ENCODE peak calls at places on chromosomes 3 and 15, in four cellular contexts. N, O, C and Q are unnamed samples.

GRCh38 chr15:99755692-99756409 is 22.6 kb upstream of the LYSMD4 start:
- DNase-seq in O (peak), N (peak), C (peak), Q (peak)

GRCh38 chr15:43903864-43904290 is 77.1 kb downstream of the WDR76 start:
- DNase-seq in O (peak), C (peak), N (peak), Q (peak)

GRCh38 chr3:111763968-111764367 is 95.1 kb upstream of the PHLDB2 start:
- DNase-seq in O (peak), C (no peak), N (no peak), Q (peak)

GRCh38 chr15:74790080-74790916 is 8.4 kb downstream of the CSK start:
- DNase-seq in N (no peak), C (peak), O (peak), Q (peak)

GRCh38 chr15:75640483-75641175 is 605 bp upstream of the IMP3 start:
- DNase-seq in C (peak), O (peak), N (peak), Q (no peak)

GRCh38 chr3:52523386-52524257 is 10.0 kb downstream of the NT5DC2 start:
- DNase-seq in C (no peak), O (no peak), N (no peak), Q (no peak)

GRCh38 chr15:44394562-44394961 is 32.9 kb upstream of the CTDSPL2 start:
- DNase-seq in O (no peak), N (no peak), C (no peak), Q (no peak)

GRCh38 chr3:53375019-53375418 is 27.7 kb upstream of the DCP1A start:
- DNase-seq in N (no peak), C (no peak), O (peak), Q (peak)

GRCh38 chr3:119891944-119892721 is 110.2 kb downstream of the NR1I2 start:
- DNase-seq in O (peak), C (peak), N (no peak), Q (peak)

GRCh38 chr15:88450125-88450798 is 16.9 kb downstream of the MRPL46 start:
- DNase-seq in N (no peak), O (peak), C (peak), Q (peak)

GRCh38 chr15:73930790-73931281 is 4.6 kb downstream of the LOXL1 start:
- DNase-seq in N (no peak), C (no peak), O (no peak), Q (peak)

GRCh38 chr15:85044251-85044853 is 62.7 kb downstream of the PDE8A start:
- DNase-seq in N (no peak), C (no peak), O (peak), Q (peak)

GRCh38 chr3:43695863-43696262 is 5.1 kb downstream of the ABHD5 start:
- DNase-seq in C (no peak), O (no peak), N (no peak), Q (no peak)

GRCh38 chr15:61530769-61531168 is 301.7 kb upstream of the RORA start:
- DNase-seq in C (no peak), O (peak), N (no peak), Q (no peak)

GRCh38 chr3:112582242-112582874 is 20.5 kb downstream of the SLC35A5 start:
- DNase-seq in O (peak), N (peak), C (peak), Q (peak)

GRCh38 chr3:169228522-169228921 is 435.0 kb downstream of the MECOM start:
- DNase-seq in C (no peak), O (no peak), N (no peak), Q (no peak)

GRCh38 chr3:138093721-138094120 is 21.7 kb downstream of the DZIP1L start:
- DNase-seq in C (no peak), N (no peak), O (no peak), Q (no peak)

GRCh38 chr3:42608586-42608985 is 8.1 kb downstream of the NKTR start:
- DNase-seq in N (no peak), O (no peak), C (no peak), Q (no peak)

GRCh38 chr3:189165092-189165491 is 6.7 kb upstream of the TPRG1 start:
- DNase-seq in C (no peak), N (peak), O (no peak), Q (no peak)

GRCh38 chr3:157335677-157336076 is 101.0 kb upstream of the PTX3 start:
- DNase-seq in C (no peak), O (peak), N (peak), Q (peak)

GRCh38 chr3:101796076-101796475 is 17.1 kb downstream of the NXPE3 start:
- DNase-seq in N (no peak), C (no peak), O (no peak), Q (no peak)

GRCh38 chr15:35126236-35126635 is 41.1 kb upstream of the NANOGP8 start:
- DNase-seq in N (no peak), O (no peak), C (no peak), Q (no peak)

GRCh38 chr15:70504305-70504951 is 258.9 kb downstream of the UACA start:
- DNase-seq in C (peak), N (peak), O (peak), Q (peak)

GRCh38 chr3:171162986-171163723 is 136.6 kb upstream of the SLC2A2 start:
- DNase-seq in C (no peak), O (no peak), N (no peak), Q (no peak)

GRCh38 chr3:134630506-134630905 is 20.3 kb downstream of the KY start:
- DNase-seq in O (peak), N (no peak), C (no peak), Q (peak)

GRCh38 chr3:77251136-77251535 is 211.2 kb downstream of the ROBO2 start:
- DNase-seq in C (no peak), N (no peak), O (no peak), Q (no peak)

GRCh38 chr3:126552688-126553283 is 5.9 kb downstream of the C3orf22 start:
- DNase-seq in N (no peak), O (no peak), C (no peak), Q (no peak)

GRCh38 chr15:80803580-80804525 is 24.7 kb downstream of the CEMIP start:
- DNase-seq in N (no peak), O (no peak), C (no peak), Q (no peak)

GRCh38 chr3:107421170-107421792 is 44.0 kb downstream of the CCDC54 start:
- DNase-seq in N (peak), O (peak), C (peak), Q (peak)

GRCh38 chr3:134797080-134797801 is 2.2 kb downstream of the EPHB1 start:
- DNase-seq in N (no peak), O (no peak), C (no peak), Q (no peak)

GRCh38 chr3:195873971-195874370 is 34.4 kb downstream of the TNK2 start:
- DNase-seq in N (peak), O (peak), C (no peak), Q (no peak)

DNA sequence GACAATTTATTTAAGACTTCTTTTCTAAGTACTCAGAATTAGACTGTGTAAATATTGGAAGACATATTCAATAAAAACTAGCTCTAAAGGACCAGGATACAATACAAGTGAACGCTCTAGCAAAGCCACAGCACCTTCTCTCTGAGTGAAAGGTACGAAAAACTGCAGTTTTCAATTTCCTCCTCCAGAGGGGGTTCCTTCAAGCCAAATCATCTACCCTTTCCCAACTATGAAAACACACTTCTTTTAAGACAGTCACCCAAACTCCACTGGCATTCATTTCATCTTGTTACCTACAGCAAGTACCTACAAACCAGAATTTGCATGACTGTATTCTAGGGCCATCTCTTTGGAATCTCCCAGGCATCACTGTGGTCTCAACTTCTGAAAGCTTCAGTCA is 165.8 kb downstream of the ERC2 start:
- DNase-seq in N (no peak), C (no peak), O (no peak), Q (no peak)
- TF ChIP-seq CTCF in N (peak), C (peak), O (no peak), Q (no peak)

GRCh38 chr3:128875556-128876120 is 3.8 kb upstream of the ACAD9 start:
- DNase-seq in C (no peak), O (no peak), N (no peak), Q (no peak)
- TF ChIP-seq CTCF in C (peak), O (peak), N (peak), Q (peak)

GRCh38 chr15:96220657-96221056 is 109.8 kb upstream of the NR2F2 start:
- DNase-seq in N (no peak), C (no peak), O (no peak), Q (no peak)

GRCh38 chr15:96223939-96224338 is 106.6 kb upstream of the NR2F2 start:
- DNase-seq in O (no peak), N (no peak), C (no peak), Q (no peak)

GRCh38 chr15:96230557-96231181 is 99.8 kb upstream of the NR2F2 start:
- DNase-seq in O (peak), N (peak), C (no peak), Q (peak)

DNA sequence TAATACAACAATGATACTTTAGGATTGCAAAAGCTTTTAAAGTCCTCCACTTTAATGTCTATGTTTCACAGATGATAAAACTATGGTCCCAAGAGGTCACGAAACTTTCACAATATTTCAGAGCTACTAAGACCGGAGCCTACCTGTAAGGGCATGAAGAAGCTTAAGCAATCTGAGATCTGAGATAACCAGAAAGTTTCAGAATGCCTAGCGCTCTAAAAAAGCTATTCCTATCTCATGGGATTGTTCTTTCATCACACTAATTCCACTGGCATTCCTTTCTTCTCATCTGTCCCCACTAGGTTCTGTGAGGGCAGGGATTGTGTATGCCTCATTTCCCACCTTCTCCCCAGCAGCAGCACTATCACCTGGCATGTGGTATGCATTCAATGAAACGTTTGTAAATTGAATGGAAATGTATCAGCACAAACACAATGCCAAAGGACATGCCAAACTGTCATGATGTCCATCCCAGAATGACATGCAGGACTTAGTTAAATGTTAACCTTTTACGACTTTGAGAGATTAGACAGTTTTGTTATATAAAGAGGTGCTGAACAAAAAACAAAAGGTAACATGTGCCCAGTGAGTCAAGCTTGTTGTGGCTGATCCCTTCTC is 104.7 kb upstream of the NR2F2 start:
- DNase-seq in O (no peak), N (peak), C (no peak), Q (no peak)
- TF ChIP-seq CTCF in O (no peak), N (no peak), C (no peak), Q (no peak)

GRCh38 chr3:13365390-13366379 is 54.4 kb downstream of the NUP210 start:
- DNase-seq in O (no peak), N (no peak), C (no peak), Q (no peak)
- TF ChIP-seq CTCF in O (no peak), N (no peak), C (no peak), Q (no peak)

GRCh38 chr3:181213347-181213746 is 223.8 kb upstream of the DNAJC19 start:
- DNase-seq in N (no peak), O (no peak), C (no peak), Q (no peak)

GRCh38 chr3:181212271-181212670 is 222.7 kb upstream of the DNAJC19 start:
- DNase-seq in N (no peak), O (no peak), C (no peak), Q (no peak)

GRCh38 chr3:181210275-181210674 is 220.7 kb upstream of the DNAJC19 start:
- DNase-seq in C (no peak), O (no peak), N (no peak), Q (peak)
- TF ChIP-seq CTCF in C (peak), O (no peak), N (peak), Q (peak)

DNA sequence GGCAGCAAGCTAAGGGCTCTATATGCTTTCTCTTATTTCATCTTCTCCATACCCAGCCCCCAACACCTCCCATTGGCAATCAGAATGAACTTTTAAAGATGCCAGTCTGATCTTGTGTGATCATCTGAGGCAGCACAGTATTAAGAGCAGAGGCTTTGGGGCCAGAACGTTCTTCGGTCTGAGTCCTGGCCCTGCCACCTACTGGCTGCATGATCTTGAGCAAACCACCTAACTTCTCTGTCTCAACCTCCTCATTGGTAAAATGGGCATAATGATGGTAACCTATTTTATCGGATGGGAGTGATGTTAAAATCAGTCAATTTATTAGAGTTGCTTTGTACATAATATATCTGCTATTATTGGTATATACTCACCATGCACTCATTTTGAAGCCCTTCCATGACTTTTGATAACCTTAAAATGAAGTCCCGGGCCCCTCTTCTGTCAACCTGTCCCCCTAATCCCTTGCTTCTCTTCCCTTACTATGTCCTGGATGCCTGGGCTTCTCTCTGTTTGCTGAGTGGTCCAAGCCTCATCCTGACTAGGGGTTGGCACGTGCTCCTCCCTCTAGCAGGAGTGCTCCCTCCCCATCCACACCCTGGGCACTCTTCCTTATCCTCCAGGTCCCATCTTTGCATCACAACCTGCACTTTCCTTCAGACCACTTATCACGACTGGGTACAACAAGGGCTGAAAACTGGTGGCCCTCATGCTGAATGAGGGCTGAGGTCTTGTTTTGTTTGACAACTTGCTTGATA is 6.3 kb downstream of the EFCAB12 start:
- DNase-seq in N (peak), C (no peak), O (no peak), Q (no peak)
- TF ChIP-seq CTCF in N (no peak), C (no peak), O (no peak), Q (peak)

DNA sequence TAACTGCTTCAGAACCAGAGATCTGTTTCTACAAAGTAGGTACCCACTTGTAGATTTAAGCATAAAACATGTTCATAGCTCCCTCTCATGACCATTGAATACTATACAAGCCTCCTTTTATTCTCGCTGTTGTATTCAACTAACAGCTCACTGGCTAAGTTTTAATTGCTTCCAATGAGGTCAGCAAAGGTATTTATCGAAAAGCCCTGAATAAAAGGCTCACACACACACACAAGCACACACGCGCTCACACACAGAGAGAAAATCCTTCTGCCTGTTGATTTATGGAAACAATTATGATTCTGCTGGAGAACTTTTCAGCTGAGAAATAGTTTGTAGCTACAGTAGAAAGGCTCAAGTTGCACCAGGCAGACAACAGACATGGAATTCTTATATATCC is at the start of gene FGF7:
- DNase-seq in C (no peak), O (no peak), N (no peak), Q (peak)
- TF ChIP-seq CTCF in C (no peak), O (peak), N (no peak), Q (no peak)